ENCODE peak calls at places on chromosome 22, in five cellular contexts. One of them, this sample, is unnamed.

GRCh38 chr22:30015846-30016245 is 64.4 kb upstream of the HORMAD2 start:
- DNase-seq in activated CD8-positive, alpha-beta T cell treated with anti-CD3 and anti-CD28 coated beads, Interleukin-2, amount 10 ng/mL, durations not matched to agents 7 days and 5 days: no peak
- DNase-seq in NCI-H1436: no peak
- DNase-seq in frontal cortex: no peak
- DNase-seq in smooth muscle cell of the brain vasculature: no peak
- DNase-seq in this sample: no peak

GRCh38 chr22:39654959-39655579 is 84.5 kb downstream of the CACNA1I start:
- DNase-seq in NCI-H1436: no peak
- DNase-seq in frontal cortex: no peak
- DNase-seq in smooth muscle cell of the brain vasculature: no peak
- DNase-seq in activated CD8-positive, alpha-beta T cell treated with anti-CD3 and anti-CD28 coated beads, Interleukin-2, amount 10 ng/mL, durations not matched to agents 7 days and 5 days: no peak
- DNase-seq in this sample: no peak

GRCh38 chr22:19395276-19395675 is 36.3 kb downstream of the HIRA start:
- DNase-seq in activated CD8-positive, alpha-beta T cell treated with anti-CD3 and anti-CD28 coated beads, Interleukin-2, amount 10 ng/mL, durations not matched to agents 7 days and 5 days: no peak
- DNase-seq in NCI-H1436: no peak
- DNase-seq in smooth muscle cell of the brain vasculature: no peak
- DNase-seq in frontal cortex: no peak
- DNase-seq in this sample: no peak

GRCh38 chr22:25383892-25384291 is 164.5 kb downstream of the CRYBB2 start:
- DNase-seq in activated CD8-positive, alpha-beta T cell treated with anti-CD3 and anti-CD28 coated beads, Interleukin-2, amount 10 ng/mL, durations not matched to agents 7 days and 5 days: no peak
- DNase-seq in NCI-H1436: no peak
- DNase-seq in smooth muscle cell of the brain vasculature: no peak
- DNase-seq in frontal cortex: no peak
- DNase-seq in this sample: no peak

GRCh38 chr22:41526802-41527799 is 17.2 kb downstream of the POLR3H start:
- DNase-seq in frontal cortex: peak
- DNase-seq in activated CD8-positive, alpha-beta T cell treated with anti-CD3 and anti-CD28 coated beads, Interleukin-2, amount 10 ng/mL, durations not matched to agents 7 days and 5 days: peak
- DNase-seq in smooth muscle cell of the brain vasculature: no peak
- DNase-seq in NCI-H1436: peak
- DNase-seq in this sample: no peak

GRCh38 chr22:28983190-28983589 is 78.4 kb downstream of the C22orf31 start:
- DNase-seq in NCI-H1436: no peak
- DNase-seq in frontal cortex: no peak
- DNase-seq in smooth muscle cell of the brain vasculature: no peak
- DNase-seq in activated CD8-positive, alpha-beta T cell treated with anti-CD3 and anti-CD28 coated beads, Interleukin-2, amount 10 ng/mL, durations not matched to agents 7 days and 5 days: no peak
- DNase-seq in this sample: no peak

GRCh38 chr22:35205956-35206355 is 51.3 kb upstream of the HMGXB4 start:
- DNase-seq in activated CD8-positive, alpha-beta T cell treated with anti-CD3 and anti-CD28 coated beads, Interleukin-2, amount 10 ng/mL, durations not matched to agents 7 days and 5 days: no peak
- DNase-seq in smooth muscle cell of the brain vasculature: no peak
- DNase-seq in frontal cortex: no peak
- DNase-seq in NCI-H1436: no peak
- DNase-seq in this sample: no peak

GRCh38 chr22:27194096-27194748 is 536.8 kb downstream of the MIAT start:
- DNase-seq in smooth muscle cell of the brain vasculature: no peak
- DNase-seq in NCI-H1436: no peak
- DNase-seq in activated CD8-positive, alpha-beta T cell treated with anti-CD3 and anti-CD28 coated beads, Interleukin-2, amount 10 ng/mL, durations not matched to agents 7 days and 5 days: no peak
- DNase-seq in frontal cortex: no peak
- DNase-seq in this sample: no peak

GRCh38 chr22:33896154-33896800 is 24.0 kb downstream of the LARGE1 start:
- DNase-seq in frontal cortex: no peak
- DNase-seq in NCI-H1436: no peak
- DNase-seq in smooth muscle cell of the brain vasculature: no peak
- DNase-seq in activated CD8-positive, alpha-beta T cell treated with anti-CD3 and anti-CD28 coated beads, Interleukin-2, amount 10 ng/mL, durations not matched to agents 7 days and 5 days: no peak
- DNase-seq in this sample: no peak

GRCh38 chr22:35568751-35569725 is 28.4 kb downstream of the RASD2 start:
- DNase-seq in smooth muscle cell of the brain vasculature: no peak
- DNase-seq in NCI-H1436: no peak
- DNase-seq in frontal cortex: no peak
- DNase-seq in activated CD8-positive, alpha-beta T cell treated with anti-CD3 and anti-CD28 coated beads, Interleukin-2, amount 10 ng/mL, durations not matched to agents 7 days and 5 days: no peak
- DNase-seq in this sample: no peak

GRCh38 chr22:36256474-36256873 is 3.5 kb downstream of the APOL1 start:
- DNase-seq in frontal cortex: no peak
- DNase-seq in NCI-H1436: no peak
- DNase-seq in smooth muscle cell of the brain vasculature: no peak
- DNase-seq in activated CD8-positive, alpha-beta T cell treated with anti-CD3 and anti-CD28 coated beads, Interleukin-2, amount 10 ng/mL, durations not matched to agents 7 days and 5 days: no peak
- DNase-seq in this sample: no peak

GRCh38 chr22:20174785-20175596 is 24.1 kb upstream of the CCDC188 start:
- DNase-seq in activated CD8-positive, alpha-beta T cell treated with anti-CD3 and anti-CD28 coated beads, Interleukin-2, amount 10 ng/mL, durations not matched to agents 7 days and 5 days: no peak
- DNase-seq in smooth muscle cell of the brain vasculature: no peak
- DNase-seq in frontal cortex: no peak
- DNase-seq in NCI-H1436: no peak
- DNase-seq in this sample: no peak

GRCh38 chr22:44098021-44098739 is 74.1 kb downstream of the PARVB start:
- DNase-seq in activated CD8-positive, alpha-beta T cell treated with anti-CD3 and anti-CD28 coated beads, Interleukin-2, amount 10 ng/mL, durations not matched to agents 7 days and 5 days: no peak
- DNase-seq in smooth muscle cell of the brain vasculature: no peak
- DNase-seq in frontal cortex: no peak
- DNase-seq in NCI-H1436: no peak
- DNase-seq in this sample: no peak

GRCh38 chr22:49616356-49617231 is 211.1 kb downstream of the BRD1 start:
- DNase-seq in frontal cortex: no peak
- DNase-seq in smooth muscle cell of the brain vasculature: no peak
- DNase-seq in activated CD8-positive, alpha-beta T cell treated with anti-CD3 and anti-CD28 coated beads, Interleukin-2, amount 10 ng/mL, durations not matched to agents 7 days and 5 days: no peak
- DNase-seq in NCI-H1436: no peak
- DNase-seq in this sample: no peak

GRCh38 chr22:39503590-39503989 is 1.5 kb downstream of the MIEF1 start:
- DNase-seq in activated CD8-positive, alpha-beta T cell treated with anti-CD3 and anti-CD28 coated beads, Interleukin-2, amount 10 ng/mL, durations not matched to agents 7 days and 5 days: no peak
- DNase-seq in smooth muscle cell of the brain vasculature: no peak
- DNase-seq in frontal cortex: no peak
- DNase-seq in NCI-H1436: no peak
- DNase-seq in this sample: no peak

GRCh38 chr22:48233586-48233985 is 1471.1 kb downstream of the TBC1D22A start:
- DNase-seq in frontal cortex: no peak
- DNase-seq in activated CD8-positive, alpha-beta T cell treated with anti-CD3 and anti-CD28 coated beads, Interleukin-2, amount 10 ng/mL, durations not matched to agents 7 days and 5 days: no peak
- DNase-seq in NCI-H1436: no peak
- DNase-seq in smooth muscle cell of the brain vasculature: no peak
- DNase-seq in this sample: no peak

GRCh38 chr22:20793386-20794131 is 19.6 kb downstream of the SERPIND1 start:
- DNase-seq in frontal cortex: no peak
- DNase-seq in smooth muscle cell of the brain vasculature: no peak
- DNase-seq in NCI-H1436: no peak
- DNase-seq in activated CD8-positive, alpha-beta T cell treated with anti-CD3 and anti-CD28 coated beads, Interleukin-2, amount 10 ng/mL, durations not matched to agents 7 days and 5 days: no peak
- DNase-seq in this sample: no peak

GRCh38 chr22:39237276-39238123 is 7.3 kb downstream of the PDGFB start:
- DNase-seq in activated CD8-positive, alpha-beta T cell treated with anti-CD3 and anti-CD28 coated beads, Interleukin-2, amount 10 ng/mL, durations not matched to agents 7 days and 5 days: no peak
- DNase-seq in NCI-H1436: peak
- DNase-seq in frontal cortex: no peak
- DNase-seq in smooth muscle cell of the brain vasculature: no peak
- DNase-seq in this sample: no peak

GRCh38 chr22:45105281-45105700 is 58.4 kb upstream of the NUP50 start:
- DNase-seq in activated CD8-positive, alpha-beta T cell treated with anti-CD3 and anti-CD28 coated beads, Interleukin-2, amount 10 ng/mL, durations not matched to agents 7 days and 5 days: no peak
- DNase-seq in smooth muscle cell of the brain vasculature: no peak
- DNase-seq in frontal cortex: no peak
- DNase-seq in NCI-H1436: no peak
- DNase-seq in this sample: no peak

GRCh38 chr22:29112102-29112501 is 39.3 kb downstream of the KREMEN1 start:
- DNase-seq in smooth muscle cell of the brain vasculature: no peak
- DNase-seq in NCI-H1436: no peak
- DNase-seq in activated CD8-positive, alpha-beta T cell treated with anti-CD3 and anti-CD28 coated beads, Interleukin-2, amount 10 ng/mL, durations not matched to agents 7 days and 5 days: no peak
- DNase-seq in frontal cortex: no peak
- DNase-seq in this sample: no peak

GRCh38 chr22:20484948-20485683 is 10.5 kb downstream of the KLHL22 start:
- DNase-seq in frontal cortex: no peak
- DNase-seq in smooth muscle cell of the brain vasculature: no peak
- DNase-seq in activated CD8-positive, alpha-beta T cell treated with anti-CD3 and anti-CD28 coated beads, Interleukin-2, amount 10 ng/mL, durations not matched to agents 7 days and 5 days: no peak
- DNase-seq in NCI-H1436: no peak
- DNase-seq in this sample: no peak

GRCh38 chr22:20494978-20495860 is at the start of gene KLHL22:
- DNase-seq in smooth muscle cell of the brain vasculature: no peak
- DNase-seq in frontal cortex: no peak
- DNase-seq in activated CD8-positive, alpha-beta T cell treated with anti-CD3 and anti-CD28 coated beads, Interleukin-2, amount 10 ng/mL, durations not matched to agents 7 days and 5 days: peak
- DNase-seq in NCI-H1436: peak
- DNase-seq in this sample: no peak

GRCh38 chr22:22939537-22940368 is 52.1 kb downstream of the IGLL5 start:
- DNase-seq in activated CD8-positive, alpha-beta T cell treated with anti-CD3 and anti-CD28 coated beads, Interleukin-2, amount 10 ng/mL, durations not matched to agents 7 days and 5 days: no peak
- DNase-seq in NCI-H1436: no peak
- DNase-seq in frontal cortex: no peak
- DNase-seq in smooth muscle cell of the brain vasculature: no peak
- DNase-seq in this sample: no peak

GRCh38 chr22:39546889-39547586 is 14.5 kb upstream of the RPS19BP1 start:
- DNase-seq in NCI-H1436: no peak
- DNase-seq in activated CD8-positive, alpha-beta T cell treated with anti-CD3 and anti-CD28 coated beads, Interleukin-2, amount 10 ng/mL, durations not matched to agents 7 days and 5 days: no peak
- DNase-seq in smooth muscle cell of the brain vasculature: no peak
- DNase-seq in frontal cortex: no peak
- DNase-seq in this sample: no peak

GRCh38 chr22:37747090-37747714 is 50.4 kb downstream of the TRIOBP start:
- DNase-seq in smooth muscle cell of the brain vasculature: no peak
- DNase-seq in NCI-H1436: no peak
- DNase-seq in activated CD8-positive, alpha-beta T cell treated with anti-CD3 and anti-CD28 coated beads, Interleukin-2, amount 10 ng/mL, durations not matched to agents 7 days and 5 days: no peak
- DNase-seq in frontal cortex: no peak
- DNase-seq in this sample: no peak

GRCh38 chr22:22893077-22893805 is 5.6 kb downstream of the IGLL5 start:
- DNase-seq in smooth muscle cell of the brain vasculature: no peak
- DNase-seq in NCI-H1436: no peak
- DNase-seq in frontal cortex: no peak
- DNase-seq in activated CD8-positive, alpha-beta T cell treated with anti-CD3 and anti-CD28 coated beads, Interleukin-2, amount 10 ng/mL, durations not matched to agents 7 days and 5 days: no peak
- DNase-seq in this sample: no peak